ENCODE peak calls at places on chromosome 15, in six cellular contexts. E is fibroblast of pulmonary artery, P is dorsolateral prefrontal cortex, K is mucosa of descending colon, I is heart right ventricle, G is suprapubic skin. V is an unnamed sample.

GRCh38 chr15:74184582-74185091 is 11.1 kb downstream of the ISLR start:
- DNase-seq in E (no peak), P (no peak), K (no peak), I (no peak), G (no peak), V (no peak)

GRCh38 chr15:99181544-99181943 is 67.8 kb downstream of the TTC23 start:
- DNase-seq in E (no peak), P (no peak), K (no peak), I (peak), G (no peak), V (no peak)

GRCh38 chr15:75646944-75647364 is 758 bp upstream of the SNX33 start:
- DNase-seq in E (no peak), P (no peak), K (peak), I (no peak), G (no peak), V (peak)

GRCh38 chr15:68054658-68055223 is 626 bp downstream of the PIAS1 start:
- DNase-seq in E (no peak), P (peak), K (peak), I (peak), G (peak), V (peak)

GRCh38 chr15:33310481-33311311 is at the start of gene RYR3:
- DNase-seq in E (no peak), P (peak), K (no peak), I (peak), G (no peak), V (peak)

GRCh38 chr15:23690450-23690852 is 3.3 kb upstream of the NDN start:
- DNase-seq in E (peak), P (peak), K (peak), I (peak), G (no peak), V (peak)

GRCh38 chr15:22948056-22948455 is 32.1 kb downstream of the CYFIP1 start:
- DNase-seq in E (no peak), P (no peak), K (no peak), I (no peak), G (no peak), V (no peak)

GRCh38 chr15:52326758-52327157 is 31.2 kb upstream of the MYO5C start:
- DNase-seq in E (peak), P (no peak), K (no peak), I (no peak), G (no peak), V (no peak)

GRCh38 chr15:31031471-31032064 is 40.1 kb upstream of the MTMR10 start:
- DNase-seq in E (peak), P (no peak), K (no peak), I (no peak), G (no peak), V (no peak)

GRCh38 chr15:51536965-51537574 is 85.5 kb downstream of the DMXL2 start:
- DNase-seq in E (peak), P (no peak), K (peak), I (no peak), G (no peak), V (no peak)

GRCh38 chr15:36977620-36978610 is 122.4 kb downstream of the MEIS2 start:
- DNase-seq in E (no peak), P (no peak), K (no peak), I (no peak), G (no peak), V (no peak)

GRCh38 chr15:52529289-52529929 is 729 bp upstream of the MYO5A start:
- DNase-seq in E (no peak), P (no peak), K (peak), I (no peak), G (no peak), V (no peak)

GRCh38 chr15:98801234-98801561 is 152.9 kb downstream of the IGF1R start:
- DNase-seq in E (no peak), P (peak), K (no peak), I (no peak), G (no peak), V (no peak)

GRCh38 chr15:90706394-90707327 is 10.5 kb upstream of the BLM start:
- DNase-seq in E (no peak), P (no peak), K (no peak), I (no peak), G (no peak), V (no peak)

GRCh38 chr15:31080618-31081017 is 20.9 kb downstream of the TRPM1 start:
- DNase-seq in E (peak), P (no peak), K (peak), I (peak), G (no peak), V (peak)

GRCh38 chr15:78988361-78988911 is 43.6 kb upstream of the CTSH start:
- DNase-seq in E (peak), P (no peak), K (peak), I (peak), G (peak), V (no peak)

GRCh38 chr15:22966321-22967083 is 13.7 kb downstream of the CYFIP1 start:
- DNase-seq in E (no peak), P (no peak), K (no peak), I (no peak), G (no peak), V (no peak)

GRCh38 chr15:76258460-76258859 is 52.8 kb downstream of the ETFA start:
- DNase-seq in E (no peak), P (no peak), K (no peak), I (no peak), G (no peak), V (no peak)

GRCh38 chr15:45635191-45635638 is 386 bp downstream of the SQOR start:
- DNase-seq in E (peak), P (no peak), K (peak), I (peak), G (peak), V (peak)

GRCh38 chr15:85033148-85033547 is 51.5 kb downstream of the PDE8A start:
- DNase-seq in E (no peak), P (no peak), K (no peak), I (no peak), G (no peak), V (no peak)

GRCh38 chr15:33211409-33211808 is 16.9 kb upstream of the FMN1 start:
- DNase-seq in E (no peak), P (no peak), K (peak), I (peak), G (peak), V (no peak)

GRCh38 chr15:32715276-32715675 is 2.5 kb upstream of the GREM1 start:
- DNase-seq in E (no peak), P (no peak), K (no peak), I (no peak), G (no peak), V (no peak)

GRCh38 chr15:68593826-68594532 is 15.2 kb downstream of the CORO2B start:
- DNase-seq in E (no peak), P (peak), K (no peak), I (no peak), G (no peak), V (no peak)

GRCh38 chr15:38163651-38164050 is 89.0 kb upstream of the SPRED1 start:
- DNase-seq in E (no peak), P (no peak), K (peak), I (no peak), G (no peak), V (no peak)

GRCh38 chr15:62750471-62750870 is 292.1 kb upstream of the TPM1 start:
- DNase-seq in E (no peak), P (no peak), K (no peak), I (no peak), G (no peak), V (no peak)

GRCh38 chr15:48221885-48222284 is 15.8 kb downstream of the SLC12A1 start:
- DNase-seq in E (no peak), P (no peak), K (no peak), I (no peak), G (no peak), V (no peak)

GRCh38 chr15:100891316-100892012 is 11.8 kb downstream of the ALDH1A3 start:
- DNase-seq in E (no peak), P (no peak), K (no peak), I (no peak), G (peak), V (peak)

GRCh38 chr15:69807752-69808151 is 290.0 kb downstream of the TLE3 start:
- DNase-seq in E (peak), P (no peak), K (no peak), I (no peak), G (no peak), V (no peak)

GRCh38 chr15:87201986-87202385 is 1054.6 kb downstream of the NTRK3 start:
- DNase-seq in E (no peak), P (no peak), K (no peak), I (no peak), G (no peak), V (no peak)

GRCh38 chr15:85500729-85501128 is 120.3 kb downstream of the AKAP13 start:
- DNase-seq in E (peak), P (no peak), K (no peak), I (peak), G (no peak), V (no peak)

GRCh38 chr15:65857718-65858402 is 11.4 kb upstream of the RAB11A start:
- DNase-seq in E (no peak), P (no peak), K (no peak), I (no peak), G (no peak), V (no peak)

GRCh38 chr15:90598053-90598577 is 68.4 kb downstream of the CRTC3 start:
- DNase-seq in E (peak), P (no peak), K (peak), I (peak), G (peak), V (no peak)

GRCh38 chr15:95405447-95405846 is 925.1 kb upstream of the NR2F2 start:
- DNase-seq in E (peak), P (no peak), K (no peak), I (no peak), G (no peak), V (no peak)

GRCh38 chr15:95401586-95401985 is 928.9 kb upstream of the NR2F2 start:
- DNase-seq in E (no peak), P (no peak), K (no peak), I (no peak), G (no peak), V (no peak)

GRCh38 chr15:95410757-95411156 is 919.7 kb upstream of the NR2F2 start:
- DNase-seq in E (no peak), P (no peak), K (no peak), I (no peak), G (no peak), V (no peak)

GRCh38 chr15:95409924-95410323 is 920.6 kb upstream of the NR2F2 start:
- DNase-seq in E (no peak), P (no peak), K (no peak), I (no peak), G (no peak), V (no peak)

GRCh38 chr15:95407534-95407933 is 923.0 kb upstream of the NR2F2 start:
- DNase-seq in E (no peak), P (no peak), K (no peak), I (no peak), G (no peak), V (no peak)
- TF ChIP-seq CTCF in E (no peak), P (no peak), K (no peak), I (no peak), G (no peak), V (no peak)

GRCh38 chr15:88904808-88905327 is 8.3 kb downstream of the MFGE8 start:
- DNase-seq in E (peak), P (peak), K (peak), I (peak), G (no peak), V (peak)
- TF ChIP-seq CTCF in E (peak), P (peak), K (peak), I (peak), G (peak), V (peak)

GRCh38 chr15:71142780-71143179 is 27.5 kb downstream of the THSD4 start:
- DNase-seq in E (no peak), P (no peak), K (no peak), I (no peak), G (no peak), V (no peak)
- TF ChIP-seq CTCF in E (no peak), P (no peak), K (no peak), I (no peak), G (no peak), V (no peak)

DNA sequence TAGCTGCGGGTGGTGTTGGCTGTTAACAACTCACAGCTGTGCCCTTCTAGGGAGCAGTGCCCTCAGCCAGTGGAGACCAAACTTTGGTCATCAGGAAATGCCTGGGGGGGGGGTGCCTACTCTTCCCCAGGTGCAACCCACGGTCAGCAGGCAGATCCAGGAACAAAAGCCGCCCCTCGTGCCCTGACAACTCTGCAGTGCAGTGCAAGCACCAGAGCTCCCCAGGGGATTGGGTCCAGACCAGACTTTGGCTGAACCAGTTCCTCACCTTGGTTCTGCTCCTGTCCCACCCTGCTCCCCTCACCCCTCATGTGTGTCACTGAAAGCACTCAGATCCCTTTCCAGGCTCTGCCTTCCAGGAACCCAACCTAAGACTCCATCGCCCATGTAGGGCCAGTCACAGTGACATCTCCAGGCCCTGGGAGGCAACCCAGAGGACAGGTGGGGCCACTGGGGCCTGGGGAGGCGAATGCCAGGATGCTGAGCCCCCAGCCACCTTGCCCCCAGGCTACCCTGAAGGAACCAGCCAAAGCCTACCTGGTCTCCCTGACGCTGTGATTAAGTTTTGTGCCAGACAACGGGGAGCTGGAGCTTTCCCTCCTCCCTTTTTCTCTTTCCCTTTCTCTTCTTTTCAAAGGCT is 207.4 kb upstream of the LINGO1 start:
- DNase-seq in E (no peak), P (no peak), K (no peak), I (no peak), G (no peak), V (no peak)
- TF ChIP-seq CTCF in E (no peak), P (no peak), K (no peak), I (no peak), G (no peak), V (no peak)

DNA sequence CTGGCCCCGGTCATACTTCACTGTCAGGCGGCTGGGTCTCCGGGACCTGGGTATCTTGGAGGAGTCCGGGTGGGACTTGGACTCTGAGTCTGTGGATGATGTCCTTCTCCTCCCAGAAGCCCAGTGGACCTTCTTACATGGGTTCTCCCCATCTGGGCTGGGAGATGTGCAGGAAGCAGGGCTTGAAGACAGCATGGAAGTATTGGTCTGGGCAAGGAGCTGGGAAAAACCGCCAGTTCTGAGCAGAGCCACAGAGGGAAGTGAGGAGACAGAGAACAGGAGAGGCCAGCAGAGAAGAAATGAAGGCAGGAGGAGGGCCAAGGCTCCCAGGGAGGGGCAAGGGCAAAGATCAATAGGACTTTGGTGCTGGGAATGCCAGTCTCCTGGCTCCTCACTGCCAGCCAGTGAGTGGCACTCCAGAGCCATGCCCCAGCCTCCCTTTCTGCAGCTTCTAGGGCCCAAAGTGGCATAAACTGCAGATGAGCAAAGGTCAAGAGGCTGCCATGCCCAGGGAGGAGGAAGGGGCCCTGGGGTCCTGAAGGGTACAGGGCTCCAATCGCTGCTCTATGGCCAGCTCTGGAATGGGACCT is at the start of gene PPP1R14D:
- DNase-seq in E (no peak), P (no peak), K (peak), I (no peak), G (no peak), V (no peak)
- TF ChIP-seq CTCF in E (no peak), P (no peak), K (no peak), I (no peak), G (no peak), V (no peak)

GRCh38 chr15:88447206-88447605 is 20.0 kb downstream of the MRPL46 start:
- DNase-seq in E (no peak), P (no peak), K (no peak), I (no peak), G (no peak), V (no peak)
- TF ChIP-seq CTCF in E (no peak), P (no peak), K (no peak), I (no peak), G (no peak), V (no peak)

DNA sequence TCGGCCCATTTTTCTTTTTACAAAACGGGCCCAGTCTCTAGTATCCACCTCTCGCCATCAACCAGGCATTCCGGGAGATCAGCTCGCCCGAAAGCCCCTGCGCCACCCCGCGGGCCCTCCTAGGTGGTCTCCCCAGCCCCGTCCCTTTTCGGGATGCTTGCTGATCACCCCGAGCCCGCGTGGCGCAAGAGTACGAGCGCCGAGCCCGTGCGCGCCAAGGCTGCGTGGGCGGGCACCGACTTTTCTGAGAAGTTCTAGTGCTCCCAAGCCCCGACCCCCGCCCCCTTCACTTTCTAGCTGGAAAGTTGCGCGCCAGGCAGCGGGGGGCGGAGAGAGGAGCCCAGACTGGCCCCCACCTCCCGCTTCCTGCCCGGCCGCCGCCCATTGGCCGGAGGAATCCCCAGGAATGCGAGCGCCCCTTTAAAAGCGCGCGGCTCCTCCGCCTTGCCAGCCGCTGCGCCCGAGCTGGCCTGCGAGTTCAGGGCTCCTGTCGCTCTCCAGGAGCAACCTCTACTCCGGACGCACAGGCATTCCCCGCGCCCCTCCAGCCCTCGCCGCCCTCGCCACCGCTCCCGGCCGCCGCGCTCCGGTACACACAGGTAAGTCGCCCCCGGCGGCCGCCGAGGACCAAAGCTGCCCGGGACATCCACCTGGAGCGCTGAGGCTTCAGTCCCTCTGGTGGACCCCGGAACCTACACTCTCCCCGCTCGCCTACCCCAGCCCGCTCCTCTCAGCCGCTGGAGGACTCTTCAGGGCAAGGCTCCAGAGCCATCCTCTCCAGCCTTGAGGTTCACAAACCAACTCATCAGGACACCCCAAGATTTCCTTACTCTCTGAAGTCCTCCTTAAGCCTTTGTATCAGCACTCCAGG is at the start of gene THBS1:
- DNase-seq in E (peak), P (no peak), K (peak), I (peak), G (peak), V (peak)
- TF ChIP-seq CTCF in E (no peak), P (no peak), K (no peak), I (no peak), G (no peak), V (no peak)

GRCh38 chr15:82848201-82848993 is 39.0 kb downstream of the WHAMM start:
- DNase-seq in E (no peak), P (no peak), K (no peak), I (no peak), G (no peak), V (no peak)

GRCh38 chr15:82843561-82843960 is 34.1 kb downstream of the WHAMM start:
- DNase-seq in E (no peak), P (no peak), K (no peak), I (no peak), G (no peak), V (no peak)

GRCh38 chr15:82846621-82847020 is 37.2 kb downstream of the WHAMM start:
- DNase-seq in E (no peak), P (no peak), K (no peak), I (no peak), G (no peak), V (no peak)

GRCh38 chr15:82847703-82848102 is 38.3 kb downstream of the WHAMM start:
- DNase-seq in E (no peak), P (no peak), K (no peak), I (no peak), G (no peak), V (no peak)

DNA sequence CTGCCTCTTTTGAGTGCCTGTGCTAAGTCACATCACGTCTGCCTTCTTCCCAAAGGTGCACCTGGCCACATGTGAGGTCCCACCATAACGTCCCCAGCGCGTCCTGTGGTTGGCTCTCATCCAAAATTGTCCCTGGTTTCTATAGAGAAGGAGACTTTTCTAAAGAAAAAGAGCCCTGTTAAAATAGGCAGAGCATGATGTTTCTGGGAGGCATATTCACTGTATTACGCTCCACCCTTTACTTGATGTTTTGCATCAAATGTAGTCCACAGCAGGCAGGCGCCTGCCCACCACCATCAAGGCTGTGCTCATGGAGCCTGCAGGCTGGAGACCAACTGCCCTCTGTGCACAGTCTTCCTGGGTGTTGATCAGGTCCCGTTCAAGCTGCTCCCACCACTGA is 36.3 kb downstream of the WHAMM start:
- DNase-seq in E (no peak), P (no peak), K (no peak), I (no peak), G (no peak), V (no peak)
- TF ChIP-seq CTCF in E (no peak), P (no peak), K (no peak), I (no peak), G (no peak), V (no peak)

GRCh38 chr15:50138391-50138790 is 19.4 kb upstream of the ATP8B4 start:
- DNase-seq in E (no peak), P (no peak), K (no peak), I (no peak), G (no peak), V (no peak)
- TF ChIP-seq CTCF in E (peak), P (no peak), K (no peak), I (no peak), G (no peak), V (no peak)